ENCODE peak calls at places on chromosomes 1 and 21, in five cellular contexts. B is endodermal cell, M is sigmoid colon, J is cardiac muscle cell, R is breast epithelium. Q is an unnamed sample.

GRCh38 chr1:174465855-174466254 is 18.1 kb downstream of the GPR52 start:
- DNase-seq in J (no peak), R (no peak), B (no peak), M (no peak), Q (no peak)

GRCh38 chr1:158149577-158150269 is 31.0 kb upstream of the CD1D start:
- DNase-seq in B (peak), R (peak), J (peak), M (peak), Q (peak)

GRCh38 chr1:31944205-31945089 is 6.3 kb upstream of the PTP4A2 start:
- DNase-seq in M (peak), J (peak), R (peak), B (peak), Q (peak)

GRCh38 chr1:238985312-238985711 is 401.1 kb upstream of the CHRM3 start:
- DNase-seq in M (no peak), B (no peak), J (no peak), R (no peak), Q (no peak)

GRCh38 chr1:6490181-6491075 is 1.0 kb downstream of the PLEKHG5 start:
- DNase-seq in J (peak), M (no peak), B (peak), R (no peak), Q (peak)

GRCh38 chr1:30384286-30385245 is 338.8 kb downstream of the MATN1 start:
- DNase-seq in R (no peak), B (peak), M (peak), J (no peak), Q (no peak)

GRCh38 chr1:4021153-4021894 is 121.3 kb upstream of the C1orf174 start:
- DNase-seq in B (no peak), R (no peak), J (no peak), M (no peak), Q (no peak)

GRCh38 chr1:231949277-231950122 is 322.9 kb downstream of the DISC1 start:
- DNase-seq in R (no peak), M (peak), J (no peak), B (peak), Q (peak)

GRCh38 chr1:2340086-2340917 is 51.1 kb downstream of the MORN1 start:
- DNase-seq in R (no peak), J (no peak), B (no peak), M (no peak), Q (no peak)

GRCh38 chr1:106222415-106222814 is 834.1 kb upstream of the PRMT6 start:
- DNase-seq in J (no peak), M (no peak), R (no peak), B (no peak), Q (no peak)

GRCh38 chr1:183416850-183417690 is 1.1 kb downstream of the NMNAT2 start:
- DNase-seq in M (peak), R (peak), J (peak), B (peak), Q (peak)

GRCh38 chr1:30523055-30524020 is 200.0 kb downstream of the MATN1 start:
- DNase-seq in R (no peak), M (no peak), B (peak), J (no peak), Q (peak)

GRCh38 chr21:16579538-16579937 is 849.8 kb downstream of the USP25 start:
- DNase-seq in R (no peak), J (no peak), M (no peak), B (no peak), Q (no peak)

GRCh38 chr1:169466259-169467230 is 19.2 kb downstream of the SLC19A2 start:
- DNase-seq in J (peak), B (peak), R (no peak), M (no peak), Q (no peak)

GRCh38 chr1:158675563-158675962 is 11.0 kb downstream of the SPTA1 start:
- DNase-seq in R (no peak), M (no peak), J (no peak), B (no peak), Q (no peak)

GRCh38 chr1:239931341-239931740 is 160.3 kb upstream of the FMN2 start:
- DNase-seq in M (no peak), R (no peak), J (no peak), B (no peak), Q (no peak)

GRCh38 chr1:170461762-170462384 is 70.1 kb upstream of the GORAB start:
- DNase-seq in M (no peak), B (no peak), R (no peak), J (no peak), Q (no peak)

GRCh38 chr1:248924696-248925532 is 18.9 kb downstream of the PGBD2 start:
- DNase-seq in R (no peak), M (no peak), J (peak), B (peak), Q (no peak)

GRCh38 chr1:193552274-193552673 is 365.9 kb upstream of the B3GALT2 start:
- DNase-seq in R (no peak), B (no peak), J (no peak), M (no peak), Q (no peak)

GRCh38 chr1:236685205-236685916 is 938 bp upstream of the ACTN2 start:
- DNase-seq in J (no peak), M (no peak), B (no peak), R (no peak), Q (no peak)

GRCh38 chr1:207672525-207673130 is 27.7 kb downstream of the CR1L start:
- DNase-seq in M (no peak), B (peak), J (peak), R (no peak), Q (no peak)

GRCh38 chr1:17775796-17776195 is 20.7 kb downstream of the ACTL8 start:
- DNase-seq in J (no peak), M (no peak), R (no peak), B (no peak), Q (no peak)

GRCh38 chr1:45752014-45752413 is 1.6 kb upstream of the IPP start:
- DNase-seq in R (no peak), M (no peak), B (no peak), J (no peak), Q (no peak)

DNA sequence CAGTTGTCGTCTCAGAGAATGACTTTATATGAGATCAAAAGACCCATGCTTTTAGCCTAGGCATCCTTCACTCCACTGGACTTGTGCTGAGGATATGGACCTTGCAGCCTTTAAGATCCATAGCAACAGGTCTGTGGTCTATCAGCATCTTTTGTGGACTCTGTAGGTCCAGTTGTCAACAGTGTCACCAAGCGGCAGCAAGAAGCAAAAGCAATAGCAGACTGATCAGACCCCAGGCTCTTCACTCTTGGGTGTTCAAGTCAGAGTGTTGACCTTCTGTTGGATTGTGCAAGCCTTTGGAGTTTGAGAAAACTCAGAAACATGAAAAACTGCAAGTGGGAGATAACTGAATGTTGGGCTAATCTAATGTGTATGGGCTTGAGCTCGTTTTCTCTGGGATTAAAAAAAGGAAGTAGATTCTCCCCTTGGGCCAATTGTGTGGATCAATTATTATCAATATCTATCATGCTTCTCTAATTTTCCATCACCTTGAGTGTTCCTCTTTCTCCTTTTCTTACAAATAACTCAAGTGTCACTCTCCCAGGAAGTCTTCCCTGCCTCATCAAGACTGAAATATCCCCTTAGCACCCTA is 144.2 kb downstream of the LYPLAL1 start:
- DNase-seq in J (peak), M (no peak), B (peak), R (no peak), Q (no peak)
- TF ChIP-seq CTCF in J (peak), M (no peak), B (peak), R (no peak), Q (no peak)

GRCh38 chr21:29347274-29347681 is 48.6 kb downstream of the BACH1 start:
- DNase-seq in M (no peak), B (no peak), R (no peak), J (no peak), Q (no peak)
- H3K4me3 ChIP-seq in M (no peak), B (no peak), R (no peak), J (no peak), Q (no peak)

GRCh38 chr21:38440746-38441145 is 57.5 kb downstream of the ERG start:
- DNase-seq in J (no peak), R (no peak), M (no peak), B (no peak), Q (no peak)
- H3K27ac ChIP-seq in J (no peak), R (no peak), M (no peak), B (no peak), Q (no peak)

GRCh38 chr1:19400189-19400588 is 85.2 kb downstream of the CAPZB start:
- DNase-seq in J (peak), M (peak), R (no peak), B (no peak), Q (no peak)

GRCh38 chr1:19397217-19397945 is 85.3 kb downstream of the SLC66A1 start:
- DNase-seq in J (no peak), R (no peak), M (no peak), B (no peak), Q (no peak)

GRCh38 chr1:19396280-19396679 is 84.2 kb downstream of the SLC66A1 start:
- DNase-seq in J (no peak), M (no peak), R (no peak), B (no peak), Q (no peak)

GRCh38 chr1:19395678-19396192 is 83.6 kb downstream of the SLC66A1 start:
- DNase-seq in B (no peak), R (no peak), M (no peak), J (no peak), Q (no peak)

GRCh38 chr1:19398309-19398760 is 86.2 kb downstream of the SLC66A1 start:
- DNase-seq in R (no peak), M (peak), B (no peak), J (no peak), Q (no peak)
- TF ChIP-seq CTCF in R (no peak), M (no peak), B (no peak), J (peak), Q (no peak)

GRCh38 chr1:44420535-44420934 is 15.5 kb downstream of the RNF220 start:
- DNase-seq in B (no peak), J (no peak), M (no peak), R (no peak), Q (no peak)

GRCh38 chr1:44421374-44422028 is 16.4 kb downstream of the RNF220 start:
- DNase-seq in R (no peak), B (no peak), M (no peak), J (no peak), Q (no peak)

GRCh38 chr1:44425327-44426082 is 20.4 kb downstream of the RNF220 start:
- DNase-seq in R (no peak), M (no peak), J (no peak), B (no peak), Q (no peak)

GRCh38 chr1:44422161-44422560 is 17.1 kb downstream of the RNF220 start:
- DNase-seq in R (no peak), J (no peak), M (no peak), B (peak), Q (no peak)

GRCh38 chr1:44423706-44424546 is 18.9 kb downstream of the RNF220 start:
- DNase-seq in M (peak), R (peak), B (no peak), J (no peak), Q (no peak)
- H3K4me3 ChIP-seq in M (no peak), R (peak), B (no peak), J (no peak), Q (peak)

DNA sequence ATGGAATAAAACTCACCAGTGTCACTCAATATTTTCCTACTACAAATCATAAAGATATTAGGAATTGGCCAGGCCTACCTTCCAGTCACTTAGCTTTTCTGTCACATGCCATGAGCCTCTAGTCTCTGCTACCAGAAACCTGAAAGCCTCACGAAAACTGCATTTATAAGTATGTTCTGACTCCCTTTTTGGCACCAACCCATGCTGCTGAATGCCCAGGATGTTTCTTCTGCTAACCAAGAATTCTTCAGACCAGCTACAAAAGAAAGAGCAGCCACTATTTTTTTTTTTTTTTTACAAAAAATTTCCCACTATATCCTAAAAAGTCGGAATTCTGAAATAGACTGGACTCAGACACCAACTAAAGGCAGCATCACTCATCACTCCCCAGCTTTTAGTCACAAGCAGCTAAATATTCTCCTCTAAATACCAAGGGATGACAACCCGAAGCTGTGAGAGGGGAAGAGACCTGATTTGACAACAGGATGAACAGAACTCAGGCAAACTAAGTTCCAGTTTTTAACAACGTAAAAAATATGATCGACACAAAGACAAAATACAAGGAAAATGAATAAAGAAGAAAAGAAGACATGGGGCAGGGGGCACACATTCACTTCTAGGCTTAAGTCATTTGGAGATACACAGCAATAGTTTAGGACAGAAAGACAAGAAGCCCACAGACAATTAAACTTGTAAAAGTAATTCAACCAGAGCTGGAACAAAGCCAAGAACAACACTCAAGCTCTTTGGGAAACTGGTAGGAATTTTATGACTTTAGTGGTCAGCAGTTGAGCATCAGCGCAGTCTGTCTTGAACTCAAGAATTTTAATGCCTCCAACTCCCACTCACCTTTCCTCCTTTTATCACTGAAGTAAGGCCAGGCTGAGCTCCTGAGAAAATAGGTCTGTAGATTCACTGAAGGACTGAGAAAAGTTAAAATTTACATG is 1.6 kb downstream of the DCAF8 start:
- DNase-seq in B (no peak), M (no peak), J (peak), R (no peak), Q (no peak)
- H3K27ac ChIP-seq in B (no peak), M (peak), J (peak), R (peak), Q (peak)

GRCh38 chr21:32425628-32426027 is 13.1 kb downstream of the EVA1C start:
- DNase-seq in M (no peak), J (no peak), B (no peak), R (no peak), Q (no peak)
- TF ChIP-seq CTCF in M (no peak), J (peak), B (peak), R (no peak), Q (no peak)

GRCh38 chr1:201481761-201482493 is 12.9 kb upstream of the PHLDA3 start:
- DNase-seq in J (peak), R (peak), B (peak), M (peak), Q (peak)
- H3K4me3 ChIP-seq in J (peak), R (peak), B (peak), M (peak), Q (peak)

DNA sequence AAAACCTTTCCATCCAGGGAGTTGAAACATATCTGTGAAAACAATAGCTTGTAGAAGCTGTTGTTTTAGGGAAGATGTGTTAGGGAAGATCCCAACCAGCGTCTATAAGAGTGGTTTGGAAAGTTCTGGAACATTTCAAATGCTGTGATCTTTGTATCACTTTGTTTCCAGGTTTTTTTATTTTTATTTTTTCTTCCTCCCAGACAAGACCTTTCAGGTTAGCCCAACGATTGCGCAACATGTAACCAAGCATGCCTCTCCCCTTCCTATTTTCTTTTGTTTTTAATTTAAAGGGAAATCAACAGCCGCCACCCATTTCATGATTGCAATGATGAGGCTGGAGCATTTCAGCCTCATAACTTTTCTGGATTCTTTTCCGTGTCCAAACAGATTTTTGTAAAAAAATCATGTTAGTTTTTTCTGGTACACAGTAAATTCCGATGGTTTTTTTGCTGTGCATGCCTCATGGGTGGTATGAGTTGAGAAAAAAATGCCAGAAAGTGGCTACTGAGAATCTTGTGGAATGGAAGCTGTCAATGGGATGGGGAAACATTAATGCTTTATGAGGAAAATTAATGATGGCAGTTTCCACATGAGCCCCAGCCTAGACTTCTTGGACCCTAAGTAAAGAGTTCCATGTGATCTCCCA is 109.3 kb downstream of the RUNX1 start:
- DNase-seq in M (no peak), B (no peak), J (no peak), R (no peak), Q (no peak)
- H3K27ac ChIP-seq in M (no peak), B (no peak), J (no peak), R (no peak), Q (no peak)

DNA sequence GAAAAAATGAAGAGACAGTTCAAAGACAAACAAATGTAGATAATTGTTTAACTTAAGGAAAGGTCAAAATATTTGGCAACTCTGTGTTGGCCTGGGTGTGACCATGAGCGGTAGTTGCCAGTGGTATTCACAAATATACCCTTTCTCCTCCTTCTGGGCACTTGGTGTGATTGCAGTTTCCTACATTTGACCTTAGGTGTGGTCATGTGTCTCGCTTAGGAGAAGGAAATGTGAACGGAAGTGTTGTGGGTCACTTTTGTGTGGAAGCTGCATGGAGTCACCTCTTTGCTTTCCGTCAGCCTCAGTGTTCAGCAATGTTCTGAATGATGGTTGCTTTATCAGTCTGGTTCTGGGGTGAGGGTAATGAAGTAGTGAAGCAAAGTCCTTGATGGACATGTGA is 3.4 kb upstream of the PCSK9 start:
- DNase-seq in B (no peak), R (no peak), M (no peak), J (no peak), Q (no peak)
- TF ChIP-seq CTCF in B (peak), R (no peak), M (no peak), J (no peak), Q (no peak)

Q was measured in psoas muscle.